ENCODE peak calls at places on chromosomes 4 and X, in five cellular contexts. A is LNCaP clone FGC, R is left lung, T is foreskin melanocyte, B is fibroblast of lung. V is an unnamed sample.

GRCh38 chrX:47637546-47638195 is 7.9 kb upstream of the CFP start:
- DNase-seq in B (no peak), R (peak), A (no peak), T (no peak), V (peak)

GRCh38 chrX:34563809-34564208 is 93.3 kb downstream of the TMEM47 start:
- DNase-seq in B (no peak), T (no peak), A (no peak), R (no peak), V (no peak)

GRCh38 chr4:18860836-18861530 is 839.4 kb upstream of the LCORL start:
- DNase-seq in R (no peak), A (no peak), B (no peak), T (no peak), V (no peak)

GRCh38 chr4:89298788-89299152 is 8.8 kb downstream of the GPRIN3 start:
- DNase-seq in A (no peak), R (no peak), B (peak), T (no peak), V (no peak)

GRCh38 chr4:171812377-171813194 is 618 bp upstream of the GALNTL6 start:
- DNase-seq in R (peak), B (no peak), A (no peak), T (peak), V (no peak)

GRCh38 chrX:131271274-131271673 is 17.8 kb downstream of the IGSF1 start:
- DNase-seq in A (no peak), R (no peak), B (no peak), T (no peak), V (no peak)

GRCh38 chr4:75598390-75598789 is 31.9 kb downstream of the CDKL2 start:
- DNase-seq in B (peak), T (no peak), A (no peak), R (no peak), V (no peak)

GRCh38 chr4:92387459-92388069 is 83.8 kb downstream of the GRID2 start:
- DNase-seq in T (peak), R (no peak), B (peak), A (peak), V (peak)

GRCh38 chr4:10983274-10983673 is 298.7 kb upstream of the CLNK start:
- DNase-seq in R (no peak), A (peak), T (no peak), B (no peak), V (no peak)

GRCh38 chr4:48705609-48706008 is 74.5 kb downstream of the FRYL start:
- DNase-seq in A (no peak), R (no peak), B (no peak), T (no peak), V (no peak)